ENCODE peak calls at places on chromosomes 1 and 21, in four cellular contexts. C is PC-3, T is choroid plexus epithelial cell, D is tibial nerve. U is an unnamed sample.
A peak's percentile ranks its signal among the peaks of the same experiment; 100 is the strongest.

GRCh38 chr1:41918450-41919043 is at the start of gene HIVEP3:
- DNase-seq in C (peak; percentile 63), T (peak; percentile 56), D (no peak), U (peak; percentile 48)

GRCh38 chr1:229114315-229114714 is 156.6 kb upstream of the RAB4A start:
- DNase-seq in C (no peak), T (peak; percentile 22), D (no peak), U (no peak)

GRCh38 chr21:31243611-31244010 is 100.5 kb downstream of the TIAM1 start:
- DNase-seq in C (no peak), T (no peak), D (no peak), U (no peak)

GRCh38 chr1:168343566-168343965 is 62.9 kb downstream of the TBX19 start:
- DNase-seq in C (peak; percentile 34), T (no peak), D (no peak), U (no peak)

GRCh38 chr1:45230537-45230936 is 24.1 kb upstream of the ZSWIM5 start:
- DNase-seq in C (peak; percentile 40), T (no peak), D (no peak), U (no peak)

GRCh38 chr1:2635271-2636010 is 2.6 kb upstream of the MMEL1 start:
- DNase-seq in C (no peak), T (no peak), D (no peak), U (no peak)

GRCh38 chr21:44708213-44708865 is 3.0 kb downstream of the TSPEAR start:
- DNase-seq in C (no peak), T (no peak), D (no peak), U (no peak)

GRCh38 chr21:15967661-15968060 is 237.9 kb downstream of the USP25 start:
- DNase-seq in C (peak; percentile 40), T (peak; percentile 59), D (no peak), U (peak; percentile 15)

GRCh38 chr1:209202826-209203439 is 380.6 kb upstream of the CAMK1G start:
- DNase-seq in C (peak; percentile 84), T (peak; percentile 78), D (no peak), U (peak; percentile 23)

GRCh38 chr1:75083223-75083622 is 51.0 kb upstream of the LHX8 start:
- DNase-seq in C (no peak), T (no peak), D (no peak), U (no peak)

GRCh38 chr1:6447016-6447817 is 18.8 kb downstream of the TNFRSF25 start:
- DNase-seq in C (no peak), T (no peak), D (no peak), U (no peak)

GRCh38 chr1:70497152-70497551 is 86.1 kb downstream of the CTH start:
- DNase-seq in C (no peak), T (no peak), D (no peak), U (no peak)

GRCh38 chr1:1308756-1309524 is 543 bp downstream of the PUSL1 start:
- DNase-seq in C (peak; percentile 50), T (no peak), D (no peak), U (no peak)

GRCh38 chr1:60914982-60915381 is 167.4 kb upstream of the NFIA start:
- DNase-seq in C (no peak), T (no peak), D (no peak), U (no peak)

GRCh38 chr1:37323486-37324377 is 150.6 kb upstream of the ZC3H12A start:
- DNase-seq in C (peak; percentile 67), T (peak; percentile 44), D (no peak), U (peak; percentile 5)
- TF ChIP-seq CTCF in C (peak; percentile 82), T (peak; percentile 79), D (no peak), U (peak; percentile 55)

GRCh38 chr1:12447301-12447700 is 170.7 kb downstream of the DHRS3 start:
- DNase-seq in C (no peak), T (peak; percentile 71), D (no peak), U (peak; percentile 76)

GRCh38 chr1:12450090-12450764 is 167.8 kb downstream of the DHRS3 start:
- DNase-seq in C (no peak), T (no peak), D (no peak), U (no peak)

GRCh38 chr1:12446593-12446992 is 171.4 kb downstream of the DHRS3 start:
- DNase-seq in C (no peak), T (no peak), D (no peak), U (no peak)

GRCh38 chr1:12447849-12448312 is 170.1 kb downstream of the DHRS3 start:
- DNase-seq in C (no peak), T (peak; percentile 82), D (no peak), U (peak; percentile 70)

GRCh38 chr1:12448746-12449177 is 169.2 kb downstream of the DHRS3 start:
- DNase-seq in C (no peak), T (peak; percentile 85), D (peak; percentile 40), U (peak; percentile 81)
- H3K4me3 ChIP-seq in C (no peak overlapping the region), T (no peak overlapping the region), D (no peak overlapping the region), U (no peak overlapping the region)

GRCh38 chr1:43238104-43238503 is 31.7 kb upstream of the TMEM125 start:
- DNase-seq in C (peak; percentile 74), T (peak; percentile 79), D (peak; percentile 24), U (peak; percentile 86)
- TF ChIP-seq CTCF in C (peak; percentile 82), T (peak; percentile 94), D (peak; percentile 60), U (peak; percentile 74)

GRCh38 chr1:10429868-10430215 is 391 bp upstream of the CENPS start:
- DNase-seq in C (peak; percentile 28), T (peak; percentile 31), D (no peak), U (no peak)
- H3K4me3 ChIP-seq in C (peak overlapping the region; percentile 85), T (peak overlapping the region; percentile 91), D (peak overlapping the region; percentile 78), U (peak overlapping the region; percentile 98)

GRCh38 chr1:210292276-210292851 is 36.3 kb upstream of the HHAT start:
- DNase-seq in C (peak; percentile 57), T (no peak), D (no peak), U (no peak)
- TF ChIP-seq CTCF in C (peak; percentile 70), T (no peak), D (peak; percentile 14), U (peak; percentile 25)

U was measured in foreskin fibroblast.